ENCODE peak calls at places on chromosomes 11 and 22, in six cellular contexts. G, K, U, A, D and I are unnamed samples.

GRCh38 chr11:117875397-117876048 is 935 bp downstream of the FXYD6 start:
- DNase-seq in A (no peak), G (no peak), U (no peak), K (no peak), D (peak), I (no peak)

GRCh38 chr11:64826062-64826461 is 15.7 kb upstream of the MEN1 start:
- DNase-seq in A (no peak), U (no peak), G (no peak), D (no peak), K (no peak), I (no peak)

GRCh38 chr11:1927151-1928037 is 7.9 kb downstream of the TNNT3 start:
- DNase-seq in A (no peak), U (no peak), K (no peak), G (no peak), D (no peak), I (no peak)

GRCh38 chr22:27771637-27772369 is 29.8 kb downstream of the MN1 start:
- DNase-seq in A (no peak), K (no peak), D (no peak), G (no peak), U (no peak), I (no peak)

GRCh38 chr22:27149886-27150529 is 492.6 kb downstream of the MIAT start:
- DNase-seq in U (peak), A (no peak), G (no peak), D (no peak), K (no peak), I (no peak)

GRCh38 chr22:35484651-35485372 is 55.8 kb upstream of the RASD2 start:
- DNase-seq in A (no peak), G (no peak), U (peak), D (no peak), K (no peak), I (no peak)

GRCh38 chr22:31611065-31611760 is 50.8 kb downstream of the PISD start:
- DNase-seq in D (no peak), U (no peak), K (no peak), G (no peak), A (no peak), I (no peak)

GRCh38 chr11:104033134-104033533 is 3.3 kb upstream of the DDI1 start:
- DNase-seq in A (no peak), K (no peak), G (no peak), D (no peak), U (peak), I (no peak)

GRCh38 chr11:114179234-114179941 is 116.8 kb upstream of the NNMT start:
- DNase-seq in D (peak), G (no peak), K (peak), A (no peak), U (peak), I (no peak)

GRCh38 chr11:31817054-31817620 is 6.0 kb upstream of the PAX6 start:
- DNase-seq in U (no peak), A (peak), D (no peak), K (no peak), G (peak), I (no peak)

GRCh38 chr22:38240734-38241252 is 32.0 kb downstream of the TMEM184B start:
- DNase-seq in G (peak), K (no peak), U (peak), D (peak), A (no peak), I (no peak)

DNA sequence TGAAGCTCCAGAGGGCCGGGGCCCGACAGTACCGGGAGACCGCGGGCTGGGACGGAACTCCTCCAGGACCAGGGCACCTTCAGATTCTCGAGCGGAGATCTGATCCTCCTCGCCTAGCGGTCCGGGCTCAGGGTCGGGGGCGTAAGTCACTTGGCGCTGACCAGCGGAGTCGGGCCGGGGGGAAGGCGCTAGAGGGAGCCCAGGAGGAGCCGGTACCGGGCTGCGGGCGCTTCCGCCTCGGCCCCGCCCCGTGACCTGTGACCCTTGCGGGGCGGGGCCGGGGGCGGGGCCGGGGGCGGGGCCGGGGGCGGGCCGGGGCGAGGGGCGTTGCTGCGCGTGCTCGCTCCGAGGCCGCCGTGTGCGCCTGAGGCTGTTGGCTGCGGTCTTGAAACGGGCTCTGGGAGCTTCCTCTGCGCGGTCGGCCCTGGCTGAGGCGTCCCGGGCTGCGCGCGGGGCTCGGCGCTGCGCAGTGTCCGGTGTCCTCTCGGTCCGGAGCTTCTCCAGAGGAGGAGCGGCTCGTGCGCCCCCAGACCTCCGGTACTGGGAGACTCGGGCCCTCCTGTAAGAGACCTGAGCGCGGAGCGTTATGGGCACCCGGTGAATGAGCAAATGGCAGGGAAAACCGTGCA is at the start of gene ARSA:
- DNase-seq in U (peak), G (peak), A (peak), K (peak), D (peak), I (no peak)
- TF ChIP-seq CTCF in U (no peak), G (no peak), A (peak), K (peak), D (peak), I (no peak)

GRCh38 chr11:75351541-75352416 is at the start of gene ARRB1:
- DNase-seq in D (peak), G (peak), U (no peak), K (peak), A (peak), I (peak)
- TF ChIP-seq CTCF in D (no peak), G (no peak), U (no peak), K (peak), A (no peak), I (no peak)

DNA sequence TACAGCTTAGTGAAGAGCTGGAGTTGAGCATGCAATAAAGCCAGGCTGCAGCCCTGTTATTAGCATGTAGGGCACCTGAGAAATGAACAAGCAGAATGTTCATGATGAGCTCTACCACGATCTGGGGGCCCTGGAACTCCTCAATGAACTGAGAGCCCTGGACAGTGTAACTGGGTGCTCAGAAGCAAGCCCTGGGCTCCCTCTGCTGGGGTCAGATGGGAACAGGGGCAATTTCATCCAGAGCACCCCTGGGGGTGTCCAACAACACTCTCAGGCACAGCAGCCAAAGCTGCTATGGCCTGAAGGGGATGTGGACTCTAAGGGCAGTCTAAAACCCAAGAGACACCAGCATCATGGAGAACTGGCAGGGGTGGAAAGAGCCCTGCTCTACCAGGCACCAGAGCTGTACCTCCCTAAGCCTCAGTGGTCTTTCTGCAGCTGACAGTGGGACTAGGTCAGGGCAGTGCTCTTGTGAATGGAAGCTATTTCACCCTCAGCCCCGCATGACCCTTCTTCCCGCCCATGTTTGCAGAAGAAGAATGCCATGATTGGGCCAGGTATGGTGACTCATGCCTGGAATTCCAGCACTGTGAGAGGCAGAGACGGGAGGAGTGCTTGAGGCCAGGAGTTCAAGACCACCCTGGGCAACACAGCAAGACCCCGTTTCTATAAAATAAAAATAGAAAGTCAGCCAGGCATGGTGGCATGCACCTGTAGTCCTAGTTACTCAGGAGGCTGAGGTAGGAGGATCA is 28.9 kb downstream of the THOC5 start:
- DNase-seq in D (peak), A (peak), K (no peak), G (peak), U (peak), I (no peak)
- TF ChIP-seq CTCF in D (peak), A (peak), K (peak), G (peak), U (peak), I (no peak)

GRCh38 chr22:29740216-29740615 is 20.4 kb downstream of the CABP7 start:
- DNase-seq in D (no peak), K (no peak), A (no peak), G (no peak), U (no peak), I (no peak)

GRCh38 chr22:29744902-29745301 is 21.9 kb downstream of the ZMAT5 start:
- DNase-seq in D (peak), G (no peak), U (peak), A (no peak), K (no peak), I (no peak)

GRCh38 chr22:29739346-29739875 is 19.6 kb downstream of the CABP7 start:
- DNase-seq in G (no peak), U (no peak), K (no peak), D (no peak), A (no peak), I (no peak)

GRCh38 chr22:29738118-29738815 is 18.5 kb downstream of the CABP7 start:
- DNase-seq in K (no peak), D (no peak), G (no peak), A (no peak), U (no peak), I (no peak)

GRCh38 chr22:29742319-29742718 is 22.5 kb downstream of the CABP7 start:
- DNase-seq in K (no peak), U (no peak), D (no peak), G (no peak), A (no peak), I (no peak)
- TF ChIP-seq CTCF in K (no peak), U (no peak), D (no peak), G (no peak), A (no peak), I (no peak)